ENCODE peak calls at places on chromosomes 6 and 20, in nine cellular contexts. One of them, this sample, is unnamed.

GRCh38 chr6:159800141-159800865 is at the start of gene PNLDC1:
- DNase-seq in H7: no peak
- DNase-seq in type B pancreatic cell: no peak
- DNase-seq in left ventricle myocardium superior: no peak
- DNase-seq in lung: no peak
- DNase-seq in neural crest cell: no peak
- DNase-seq in mucosa of gallbladder: no peak
- DNase-seq in GM04504: no peak
- DNase-seq in ELF-1: no peak
- DNase-seq in this sample: no peak

GRCh38 chr6:119590066-119590465 is 240.5 kb upstream of the MAN1A1 start:
- DNase-seq in H7: no peak
- DNase-seq in type B pancreatic cell: no peak
- DNase-seq in left ventricle myocardium superior: no peak
- DNase-seq in lung: no peak
- DNase-seq in neural crest cell: no peak
- DNase-seq in mucosa of gallbladder: no peak
- DNase-seq in GM04504: no peak
- DNase-seq in ELF-1: no peak
- DNase-seq in this sample: no peak

GRCh38 chr20:60361761-60362410 is 403.7 kb downstream of the CDH26 start:
- DNase-seq in H7: no peak
- DNase-seq in type B pancreatic cell: no peak
- DNase-seq in left ventricle myocardium superior: no peak
- DNase-seq in lung: no peak
- DNase-seq in neural crest cell: no peak
- DNase-seq in mucosa of gallbladder: no peak
- DNase-seq in GM04504: no peak
- DNase-seq in ELF-1: no peak
- DNase-seq in this sample: no peak

GRCh38 chr6:46816626-46817025 is 23.4 kb downstream of the MEP1A start:
- DNase-seq in H7: no peak
- DNase-seq in type B pancreatic cell: no peak
- DNase-seq in left ventricle myocardium superior: no peak
- DNase-seq in lung: no peak
- DNase-seq in neural crest cell: no peak
- DNase-seq in mucosa of gallbladder: no peak
- DNase-seq in GM04504: no peak
- DNase-seq in ELF-1: no peak
- DNase-seq in this sample: no peak

GRCh38 chr6:31758281-31758680 is 4.2 kb upstream of the SAPCD1 start:
- DNase-seq in H7: no peak
- DNase-seq in type B pancreatic cell: no peak
- DNase-seq in left ventricle myocardium superior: no peak
- DNase-seq in lung: no peak
- DNase-seq in neural crest cell: no peak
- DNase-seq in mucosa of gallbladder: no peak
- DNase-seq in GM04504: no peak
- DNase-seq in ELF-1: no peak
- DNase-seq in this sample: no peak

GRCh38 chr6:14209005-14209404 is 91.4 kb downstream of the CD83 start:
- DNase-seq in H7: no peak
- DNase-seq in type B pancreatic cell: no peak
- DNase-seq in left ventricle myocardium superior: no peak
- DNase-seq in lung: no peak
- DNase-seq in neural crest cell: no peak
- DNase-seq in mucosa of gallbladder: no peak
- DNase-seq in GM04504: no peak
- DNase-seq in ELF-1: no peak
- DNase-seq in this sample: no peak

GRCh38 chr6:64717281-64717680 is 989.7 kb downstream of the EYS start:
- DNase-seq in H7: no peak
- DNase-seq in type B pancreatic cell: no peak
- DNase-seq in left ventricle myocardium superior: no peak
- DNase-seq in lung: no peak
- DNase-seq in neural crest cell: no peak
- DNase-seq in mucosa of gallbladder: no peak
- DNase-seq in GM04504: no peak
- DNase-seq in ELF-1: no peak
- DNase-seq in this sample: no peak

GRCh38 chr20:49228676-49229075 is 9.5 kb downstream of the DDX27 start:
- DNase-seq in H7: no peak
- DNase-seq in type B pancreatic cell: no peak
- DNase-seq in left ventricle myocardium superior: no peak
- DNase-seq in lung: no peak
- DNase-seq in neural crest cell: no peak
- DNase-seq in mucosa of gallbladder: no peak
- DNase-seq in GM04504: no peak
- DNase-seq in ELF-1: no peak
- DNase-seq in this sample: no peak

GRCh38 chr6:107764684-107765460 is 59.2 kb downstream of the SCML4 start:
- DNase-seq in H7: no peak
- DNase-seq in type B pancreatic cell: no peak
- DNase-seq in left ventricle myocardium superior: no peak
- DNase-seq in lung: no peak
- DNase-seq in neural crest cell: no peak
- DNase-seq in mucosa of gallbladder: no peak
- DNase-seq in GM04504: no peak
- DNase-seq in ELF-1: no peak
- DNase-seq in this sample: peak

GRCh38 chr6:138817799-138818198 is 21.9 kb downstream of the ECT2L start:
- DNase-seq in H7: peak
- DNase-seq in type B pancreatic cell: peak
- DNase-seq in left ventricle myocardium superior: no peak
- DNase-seq in lung: peak
- DNase-seq in neural crest cell: no peak
- DNase-seq in mucosa of gallbladder: peak
- DNase-seq in GM04504: peak
- DNase-seq in ELF-1: peak
- DNase-seq in this sample: no peak

GRCh38 chr20:7406671-7407070 is 533.6 kb downstream of the HAO1 start:
- DNase-seq in H7: no peak
- DNase-seq in type B pancreatic cell: no peak
- DNase-seq in left ventricle myocardium superior: no peak
- DNase-seq in lung: no peak
- DNase-seq in neural crest cell: no peak
- DNase-seq in mucosa of gallbladder: no peak
- DNase-seq in GM04504: no peak
- DNase-seq in ELF-1: no peak
- DNase-seq in this sample: no peak

GRCh38 chr6:3356056-3356823 is 97.5 kb downstream of the PSMG4 start:
- DNase-seq in H7: peak
- DNase-seq in type B pancreatic cell: no peak
- DNase-seq in left ventricle myocardium superior: peak
- DNase-seq in lung: peak
- DNase-seq in neural crest cell: peak
- DNase-seq in mucosa of gallbladder: peak
- DNase-seq in GM04504: no peak
- DNase-seq in ELF-1: peak
- DNase-seq in this sample: no peak

This sample was measured in vagina.